ENCODE peak calls at places on chromosomes 12 and 14, in five cellular contexts. A, L, M, J and V are unnamed samples.

GRCh38 chr12:108799528-108800243 is 57.7 kb downstream of the SSH1 start:
- DNase-seq in L (no peak), J (no peak), A (no peak), M (no peak), V (no peak)

GRCh38 chr12:39777465-39777864 is 157.9 kb upstream of the ABCD2 start:
- DNase-seq in M (no peak), A (no peak), L (no peak), J (no peak), V (no peak)

GRCh38 chr12:89882757-89883156 is 174.1 kb upstream of the ATP2B1 start:
- DNase-seq in L (no peak), M (no peak), A (no peak), J (no peak), V (no peak)

GRCh38 chr12:7959278-7960063 is 23.5 kb upstream of the SLC2A3 start:
- DNase-seq in L (peak), J (peak), M (peak), A (peak), V (no peak)

GRCh38 chr14:39665084-39665483 is 232.9 kb upstream of the FBXO33 start:
- DNase-seq in A (no peak), J (no peak), M (no peak), L (no peak), V (no peak)

GRCh38 chr14:67620217-67620789 is 583 bp downstream of the ARG2 start:
- DNase-seq in A (no peak), J (no peak), L (no peak), M (no peak), V (peak)

GRCh38 chr14:76774471-76775158 is 13.3 kb downstream of the VASH1 start:
- DNase-seq in M (no peak), J (no peak), L (no peak), A (no peak), V (no peak)

GRCh38 chr12:42758806-42759205 is 169.3 kb upstream of the PRICKLE1 start:
- DNase-seq in M (no peak), A (no peak), J (no peak), L (no peak), V (no peak)

GRCh38 chr14:90783344-90783743 is 32.9 kb downstream of the TTC7B start:
- DNase-seq in L (no peak), A (no peak), M (no peak), J (no peak), V (no peak)